ENCODE peak calls at places on chromosomes 16 and 17, in five cellular contexts. M is thoracic aorta, F is colonic mucosa, J is body of pancreas, H is pancreas. B is an unnamed sample.

GRCh38 chr17:39676198-39676819 is 8.1 kb downstream of the PNMT start:
- DNase-seq in M (peak; percentile 73), F (peak; percentile 83), J (peak; percentile 46), H (peak; percentile 78), B (peak; percentile 92)

GRCh38 chr16:19223235-19223847 is 55.3 kb downstream of the SYT17 start:
- DNase-seq in M (no peak), F (peak; percentile 87), J (peak; percentile 49), H (no peak), B (no peak)

GRCh38 chr16:80167657-80168056 is 373.1 kb upstream of the DYNLRB2 start:
- DNase-seq in M (no peak), F (no peak), J (no peak), H (no peak), B (no peak)

GRCh38 chr16:912322-912683 is 58.5 kb downstream of the LMF1 start:
- DNase-seq in M (no peak), F (no peak), J (no peak), H (no peak), B (no peak)

GRCh38 chr17:44012391-44012790 is 2.4 kb downstream of the TMEM101 start:
- DNase-seq in M (no peak), F (no peak), J (no peak), H (no peak), B (no peak)

GRCh38 chr17:8408371-8408770 is 10.7 kb upstream of the RNF222 start:
- DNase-seq in M (no peak), F (peak; percentile 65), J (no peak), H (no peak), B (peak; percentile 83)

GRCh38 chr16:82728901-82729300 is 102.1 kb downstream of the CDH13 start:
- DNase-seq in M (no peak), F (no peak), J (no peak), H (no peak), B (no peak)

GRCh38 chr17:37743875-37744632 is 805 bp downstream of the HNF1B start:
- DNase-seq in M (no peak), F (peak; percentile 64), J (peak; percentile 54), H (peak; percentile 87), B (no peak)

GRCh38 chr16:3780570-3780969 is 63.2 kb upstream of the TRAP1 start:
- DNase-seq in M (no peak), F (no peak), J (no peak), H (no peak), B (no peak)

GRCh38 chr17:81567191-81567590 is 15.0 kb upstream of the FAAP100 start:
- DNase-seq in M (no peak), F (no peak), J (no peak), H (peak; percentile 7), B (no peak)

GRCh38 chr16:27439273-27440018 is 37.5 kb downstream of the IL21R start:
- DNase-seq in M (no peak), F (no peak), J (no peak), H (no peak), B (no peak)

GRCh38 chr17:16269658-16270057 is 52.6 kb downstream of the PIGL start:
- DNase-seq in M (no peak), F (no peak), J (no peak), H (no peak), B (no peak)

GRCh38 chr16:14302031-14302398 is 230.9 kb downstream of the MRTFB start:
- DNase-seq in M (no peak), F (peak; percentile 39), J (peak; percentile 74), H (peak; percentile 85), B (no peak)

GRCh38 chr16:77574867-77575619 is 140.2 kb upstream of the ADAMTS18 start:
- DNase-seq in M (no peak), F (no peak), J (no peak), H (no peak), B (no peak)

GRCh38 chr17:36944488-36945040 is 4.2 kb upstream of the AATF start:
- DNase-seq in M (no peak), F (no peak), J (no peak), H (no peak), B (no peak)

GRCh38 chr17:57696050-57696449 is 49.0 kb downstream of the CCDC182 start:
- DNase-seq in M (no peak), F (no peak), J (no peak), H (no peak), B (no peak)

GRCh38 chr16:87372305-87372704 is 11.3 kb downstream of the FBXO31 start:
- DNase-seq in M (no peak), F (no peak), J (no peak), H (no peak), B (no peak)

GRCh38 chr16:12057276-12057675 is 80.7 kb downstream of the SNX29 start:
- DNase-seq in M (no peak), F (no peak), J (no peak), H (no peak), B (no peak)

GRCh38 chr16:72985148-72985882 is 62.6 kb downstream of the ZFHX3 start:
- DNase-seq in M (no peak), F (no peak), J (no peak), H (no peak), B (no peak)

GRCh38 chr17:55708575-55708974 is 14.1 kb downstream of the TMEM100 start:
- DNase-seq in M (no peak), F (no peak), J (no peak), H (no peak), B (no peak)

GRCh38 chr16:65176603-65177002 is 54.7 kb upstream of the CDH11 start:
- DNase-seq in M (no peak), F (peak; percentile 19), J (no peak), H (no peak), B (no peak)

GRCh38 chr17:39271546-39271945 is 45.8 kb upstream of the STAC2 start:
- DNase-seq in M (no peak), F (no peak), J (no peak), H (no peak), B (no peak)

GRCh38 chr16:49810769-49811315 is 45.1 kb downstream of the ZNF423 start:
- DNase-seq in M (no peak), F (no peak), J (no peak), H (no peak), B (no peak)

DNA sequence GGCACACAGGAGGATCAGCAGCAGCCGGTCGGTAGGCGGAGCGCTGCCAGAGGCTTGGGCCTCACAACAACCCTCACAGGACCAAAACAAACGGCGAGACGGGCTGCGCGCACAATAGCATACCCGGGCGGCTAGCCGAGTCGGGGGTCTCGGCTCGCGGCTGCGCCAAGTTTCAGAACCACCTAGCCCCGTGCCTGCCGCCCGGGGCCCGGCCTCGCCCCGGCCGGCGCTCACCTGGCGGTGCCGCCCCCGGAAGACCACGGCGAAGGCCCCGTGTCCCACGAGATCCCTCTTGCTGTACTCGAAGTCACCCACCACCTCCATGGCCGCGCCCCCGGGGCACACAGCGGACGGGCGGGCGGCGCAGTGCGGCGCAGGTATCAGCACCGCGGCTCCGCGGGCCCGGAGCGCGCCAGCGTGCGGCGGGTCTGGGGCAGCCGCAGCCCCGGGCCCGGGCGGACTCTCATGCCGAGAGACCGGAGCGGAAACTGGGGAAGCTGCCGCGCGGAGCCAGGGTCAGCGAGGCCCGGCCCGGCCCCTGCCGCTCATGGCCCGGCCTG is 562 bp downstream of the ULK2 start:
- DNase-seq in M (no peak), F (peak; percentile 73), J (peak; percentile 61), H (peak; percentile 84), B (peak; percentile 36)
- H3K4me3 ChIP-seq in M (peak overlapping the region; percentile 83), F (peak overlapping the region; percentile 83), J (peak overlapping the region; percentile 75), H (peak overlapping the region; percentile 68), B (peak overlapping the region; percentile 85)

GRCh38 chr16:66236301-66236700 is 130.2 kb upstream of the CDH5 start:
- DNase-seq in M (no peak), F (no peak), J (no peak), H (no peak), B (no peak)
- H3K27me3 ChIP-seq in M (no peaks in the 10 kb centered on the region), F (no peaks in the 10 kb centered on the region), J (no peaks in the 10 kb centered on the region), H (no peaks in the 10 kb centered on the region), B (no peaks in the 10 kb centered on the region)

DNA sequence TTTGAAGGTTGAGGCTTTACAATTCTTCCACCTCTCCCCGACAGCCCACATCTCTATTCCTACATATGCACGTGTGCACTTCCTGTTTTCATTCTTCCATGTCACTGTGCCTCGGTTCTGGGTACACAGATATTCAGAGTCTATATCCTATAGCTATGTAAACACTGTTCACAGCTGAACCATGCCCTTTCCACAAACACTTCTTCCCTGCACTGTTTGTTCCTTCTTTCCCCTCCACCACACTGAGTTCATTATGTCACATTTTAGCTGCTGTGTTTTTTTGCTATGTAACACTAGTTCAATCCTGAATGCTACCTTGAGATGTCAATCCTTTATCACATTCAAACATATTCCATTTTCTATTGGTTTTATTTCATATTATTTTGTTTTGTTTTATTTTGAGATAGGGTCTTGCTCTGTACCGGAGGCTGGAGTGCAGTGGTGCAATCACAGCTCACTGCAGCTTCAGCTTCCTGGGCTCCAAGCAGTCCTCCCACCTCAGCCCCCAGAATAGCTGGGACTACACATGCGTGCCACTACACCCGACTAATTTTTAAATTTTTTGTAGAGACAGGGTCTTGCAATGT is 17.0 kb upstream of the MAPK3 start:
- DNase-seq in M (no peak), F (peak; percentile 61), J (no peak), H (no peak), B (no peak)
- H3K27ac ChIP-seq in M (no peak overlapping the region), F (peak overlapping the region; percentile 66), J (no peak overlapping the region), H (no peak overlapping the region), B (no peak overlapping the region)

GRCh38 chr17:977163-977562 is 2.4 kb downstream of the NXN start:
- DNase-seq in M (no peak), F (no peak), J (no peak), H (no peak), B (no peak)

GRCh38 chr17:973053-973452 is 6.5 kb downstream of the NXN start:
- DNase-seq in M (no peak), F (no peak), J (no peak), H (no peak), B (no peak)

GRCh38 chr17:978110-979093 is 1.2 kb downstream of the NXN start:
- DNase-seq in M (no peak), F (no peak), J (peak; percentile 50), H (peak; percentile 87), B (no peak)

GRCh38 chr17:976316-976715 is 3.3 kb downstream of the NXN start:
- DNase-seq in M (no peak), F (no peak), J (no peak), H (no peak), B (no peak)

DNA sequence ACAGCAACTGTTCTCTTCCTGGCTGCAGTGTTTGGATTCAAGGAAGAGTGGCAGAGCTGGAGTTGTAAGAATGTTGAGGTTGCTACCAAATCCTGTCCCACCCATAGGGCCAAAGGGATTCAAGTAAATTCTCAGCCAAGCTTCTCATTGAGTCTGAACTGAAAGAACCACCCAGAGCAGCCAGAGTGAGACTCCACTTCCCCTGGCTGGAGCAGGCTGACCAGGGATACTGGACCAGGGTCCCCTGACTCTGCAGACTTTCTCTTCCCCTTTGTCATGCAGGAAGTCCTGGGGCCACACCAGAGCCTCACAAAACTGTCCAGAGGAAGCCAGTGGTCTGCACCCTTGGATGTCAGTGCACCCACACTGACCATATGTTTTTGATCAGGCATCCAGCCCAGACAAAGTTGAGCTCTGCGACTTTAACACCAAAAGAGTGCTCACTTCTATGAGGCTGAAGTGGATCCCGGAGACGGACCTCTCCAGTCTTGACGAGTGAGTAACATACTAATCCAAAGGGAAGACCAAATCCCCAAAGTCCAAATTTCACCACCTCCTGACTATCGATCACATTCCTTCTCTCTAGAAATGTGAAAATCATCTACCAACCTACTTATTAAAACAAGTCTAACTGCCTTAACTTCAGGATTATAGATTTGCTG is 4.1 kb downstream of the NXN start:
- DNase-seq in M (no peak), F (no peak), J (no peak), H (no peak), B (no peak)
- H3K4me3 ChIP-seq in M (no peak overlapping the region), F (no peak overlapping the region), J (no peak overlapping the region), H (no peak overlapping the region), B (no peak overlapping the region)